ENCODE peak calls at places on chromosomes 4 and X, in seven cellular contexts. C is GM12864, G is foreskin fibroblast, K is mesendoderm, L is brain microvascular endothelial cell, A is neuronal stem cell, S is cardiac muscle cell. I is an unnamed sample.

GRCh38 chr4:95675623-95676022 is 126.8 kb upstream of the UNC5C start:
- DNase-seq in C (no peak), G (no peak), K (no peak), L (no peak), A (no peak), S (no peak), I (no peak)

GRCh38 chrX:124239324-124239723 is 93.1 kb upstream of the TEX13D start:
- DNase-seq in C (no peak), G (no peak), K (no peak), L (no peak), A (no peak), S (no peak), I (no peak)

GRCh38 chr4:69060651-69061308 is 35.5 kb upstream of the UGT2B7 start:
- DNase-seq in C (no peak), G (peak), K (peak), L (no peak), A (no peak), S (no peak), I (no peak)

GRCh38 chr4:174983128-174983750 is 65.1 kb downstream of the ADAM29 start:
- DNase-seq in C (no peak), G (no peak), K (no peak), L (no peak), A (peak), S (no peak), I (no peak)

GRCh38 chrX:43510194-43510593 is 145.9 kb upstream of the MAOA start:
- DNase-seq in C (no peak), G (no peak), K (no peak), L (no peak), A (no peak), S (no peak), I (no peak)

GRCh38 chrX:84108589-84108988 is 79.4 kb downstream of the RPS6KA6 start:
- DNase-seq in C (no peak), G (no peak), K (no peak), L (no peak), A (no peak), S (no peak), I (no peak)

GRCh38 chrX:2348225-2348624 is 152.6 kb downstream of the DHRSX start:
- DNase-seq in C (no peak), G (no peak), K (no peak), L (no peak), A (peak), S (no peak), I (no peak)

GRCh38 chr4:101145081-101145480 is 202.2 kb downstream of the PPP3CA start:
- DNase-seq in C (no peak), G (no peak), K (no peak), L (no peak), A (no peak), S (no peak), I (no peak)

GRCh38 chr4:70915048-70915815 is 13.1 kb downstream of the MOB1B start:
- DNase-seq in C (no peak), G (peak), K (no peak), L (peak), A (no peak), S (no peak), I (no peak)

GRCh38 chr4:79526970-79527565 is 119.0 kb upstream of the GK2 start:
- DNase-seq in C (no peak), G (no peak), K (no peak), L (no peak), A (no peak), S (no peak), I (no peak)
- H3K4me3 ChIP-seq in C (no peak), G (no peak), K (no peak), L (no peak), A (no peak), S (no peak), I (no peak)

DNA sequence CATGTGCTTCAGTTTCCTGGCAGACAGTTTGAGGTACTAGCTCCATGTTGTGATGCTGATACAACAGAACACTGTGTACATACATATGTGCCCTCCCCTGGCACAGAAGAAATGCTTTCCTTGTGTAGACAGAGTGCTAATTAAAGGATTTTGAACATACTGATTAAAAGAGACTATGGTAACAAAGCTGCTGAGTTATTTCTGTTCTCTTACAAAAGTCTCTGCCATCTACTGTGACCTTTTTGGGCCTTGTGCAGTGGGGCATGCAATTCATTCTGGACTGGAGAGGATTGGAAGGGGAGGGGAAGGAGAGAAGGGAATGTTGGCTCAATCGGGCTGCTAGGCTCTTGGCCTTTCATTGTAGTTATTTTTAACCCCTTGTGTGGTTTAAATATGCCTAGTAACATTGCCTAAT is 6.0 kb downstream of the PDLIM5 start:
- DNase-seq in C (no peak), G (no peak), K (no peak), L (no peak), A (peak), S (peak), I (peak)
- H3K4me3 ChIP-seq in C (no peak), G (no peak), K (no peak), L (no peak), A (no peak), S (peak), I (no peak)

GRCh38 chr4:169311643-169312365 is 41.0 kb upstream of the SH3RF1 start:
- DNase-seq in C (no peak), G (peak), K (peak), L (peak), A (peak), S (peak), I (peak)

GRCh38 chr4:169313732-169314131 is 43.0 kb upstream of the SH3RF1 start:
- DNase-seq in C (no peak), G (no peak), K (no peak), L (no peak), A (no peak), S (no peak), I (no peak)

GRCh38 chr4:169315530-169316306 is 45.0 kb upstream of the SH3RF1 start:
- DNase-seq in C (no peak), G (peak), K (peak), L (peak), A (no peak), S (peak), I (no peak)

GRCh38 chr4:169312690-169313422 is 42.1 kb upstream of the SH3RF1 start:
- DNase-seq in C (no peak), G (no peak), K (no peak), L (no peak), A (no peak), S (no peak), I (no peak)

GRCh38 chr4:169314906-169315305 is 44.1 kb upstream of the SH3RF1 start:
- DNase-seq in C (no peak), G (peak), K (no peak), L (peak), A (no peak), S (peak), I (no peak)
- H3K4me3 ChIP-seq in C (no peak), G (no peak), K (no peak), L (no peak), A (no peak), S (no peak), I (no peak)

DNA sequence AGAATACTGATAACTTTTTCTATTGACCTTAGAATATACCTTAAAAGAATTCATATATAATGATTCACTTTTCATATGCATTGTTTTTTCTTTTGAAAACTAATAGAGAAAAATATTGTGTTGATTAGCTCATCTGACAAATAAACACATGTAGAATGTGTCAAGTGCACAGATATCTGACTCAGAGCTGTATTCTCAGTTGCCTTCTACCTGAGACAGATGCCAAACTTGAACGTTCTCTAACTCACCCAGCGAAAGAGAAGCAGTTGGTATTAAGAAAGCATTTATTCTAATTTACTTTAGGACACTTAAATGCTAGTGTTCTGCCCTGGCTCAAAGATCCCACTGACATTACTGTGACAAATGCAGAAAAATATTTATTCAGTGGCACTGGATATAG is 28.1 kb downstream of the USP53 start:
- DNase-seq in C (no peak), G (no peak), K (no peak), L (no peak), A (no peak), S (no peak), I (no peak)
- H3K4me3 ChIP-seq in C (no peak), G (no peak), K (no peak), L (no peak), A (no peak), S (no peak), I (no peak)

DNA sequence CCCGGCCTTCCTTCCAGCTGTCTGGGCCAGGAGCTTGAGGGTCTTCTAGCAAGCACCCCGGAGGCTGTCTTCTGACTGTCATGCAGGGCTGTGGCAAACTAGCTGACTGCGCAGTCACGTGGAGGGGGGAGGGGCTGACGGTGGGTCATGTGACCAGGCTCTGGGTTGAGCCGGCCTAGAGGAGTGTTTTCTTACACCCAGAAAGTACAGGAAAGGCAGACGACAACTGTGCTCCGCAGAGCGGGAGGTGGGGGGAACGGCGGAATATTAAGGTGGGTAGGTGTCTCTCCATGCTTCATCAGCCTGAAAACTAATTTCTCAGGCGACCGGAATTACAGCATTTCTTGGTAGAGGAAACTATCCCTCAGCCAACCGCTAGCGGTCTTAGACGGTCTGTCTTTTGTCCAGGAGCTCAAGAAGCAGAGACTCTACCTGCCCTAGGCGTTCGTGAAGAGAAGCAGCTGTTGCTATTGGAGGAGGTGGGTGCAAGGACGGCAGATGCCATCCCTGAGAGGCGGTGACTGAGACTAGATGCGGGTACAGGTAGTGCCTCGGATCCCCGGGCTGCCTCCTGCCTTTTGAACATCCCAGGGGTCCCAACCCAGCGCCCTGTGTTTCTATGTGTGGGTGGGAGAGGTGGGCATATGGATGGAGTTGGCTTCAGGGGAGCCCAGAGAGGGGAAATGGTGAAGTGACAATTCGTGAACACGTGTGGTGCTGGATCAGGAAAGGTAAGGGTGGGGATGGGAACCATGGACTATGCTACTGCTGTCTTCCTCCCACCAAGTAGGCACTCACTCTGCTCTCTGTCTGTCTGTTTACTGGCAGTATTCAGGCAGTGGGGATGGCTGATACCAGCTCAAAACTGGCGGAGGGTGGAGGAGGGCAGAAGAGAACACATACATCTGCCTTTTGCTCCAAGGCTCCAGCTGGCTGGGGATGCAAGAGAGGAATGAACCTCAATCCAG is 8.8 kb downstream of the GPRASP1 start:
- DNase-seq in C (peak), G (peak), K (peak), L (peak), A (peak), S (peak), I (peak)
- H3K4me3 ChIP-seq in C (peak), G (peak), K (peak), L (peak), A (peak), S (peak), I (peak)

GRCh38 chr4:80268081-80268823 is 1.8 kb downstream of the FGF5 start:
- DNase-seq in C (no peak), G (peak), K (peak), L (peak), A (no peak), S (peak), I (peak)

GRCh38 chr4:80266902-80267380 is 477 bp downstream of the FGF5 start:
- DNase-seq in C (no peak), G (peak), K (peak), L (peak), A (no peak), S (peak), I (peak)

GRCh38 chr4:80265571-80266266 is 745 bp upstream of the FGF5 start:
- DNase-seq in C (no peak), G (peak), K (peak), L (peak), A (no peak), S (peak), I (peak)

GRCh38 chr4:80264825-80265224 is 1.6 kb upstream of the FGF5 start:
- DNase-seq in C (no peak), G (peak), K (no peak), L (no peak), A (no peak), S (no peak), I (no peak)

DNA sequence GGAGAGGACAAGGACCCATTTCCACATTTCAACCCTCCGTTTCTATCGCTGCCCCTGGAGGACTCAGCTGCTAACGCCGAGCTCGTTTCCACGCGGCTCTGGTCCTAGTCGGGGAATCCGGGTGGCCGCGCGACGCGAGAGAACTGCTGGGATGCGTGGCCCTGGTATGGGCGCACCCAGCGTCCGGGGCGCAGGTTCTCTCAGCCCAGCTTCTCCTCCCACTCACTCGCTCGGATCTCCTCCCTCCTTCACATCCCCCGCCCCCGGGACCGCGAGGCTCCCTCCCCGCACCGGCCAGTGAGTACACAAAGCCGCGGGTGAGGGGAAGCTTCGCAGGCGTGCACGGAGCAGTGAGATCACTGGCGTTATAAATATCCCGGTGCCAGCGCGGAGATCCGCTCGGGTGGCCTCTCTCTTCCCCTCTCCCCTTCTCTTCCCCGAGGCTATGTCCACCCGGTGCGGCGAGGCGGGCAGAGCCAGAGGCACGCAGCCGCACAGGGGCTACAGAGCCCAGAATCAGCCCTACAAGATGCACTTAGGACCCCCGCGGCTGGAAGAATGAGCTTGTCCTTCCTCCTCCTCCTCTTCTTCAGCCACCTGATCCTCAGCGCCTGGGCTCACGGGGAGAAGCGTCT is at the start of gene FGF5:
- DNase-seq in C (no peak), G (peak), K (peak), L (peak), A (peak), S (peak), I (peak)
- H3K4me3 ChIP-seq in C (peak), G (peak), K (peak), L (peak), A (peak), S (peak), I (peak)

DNA sequence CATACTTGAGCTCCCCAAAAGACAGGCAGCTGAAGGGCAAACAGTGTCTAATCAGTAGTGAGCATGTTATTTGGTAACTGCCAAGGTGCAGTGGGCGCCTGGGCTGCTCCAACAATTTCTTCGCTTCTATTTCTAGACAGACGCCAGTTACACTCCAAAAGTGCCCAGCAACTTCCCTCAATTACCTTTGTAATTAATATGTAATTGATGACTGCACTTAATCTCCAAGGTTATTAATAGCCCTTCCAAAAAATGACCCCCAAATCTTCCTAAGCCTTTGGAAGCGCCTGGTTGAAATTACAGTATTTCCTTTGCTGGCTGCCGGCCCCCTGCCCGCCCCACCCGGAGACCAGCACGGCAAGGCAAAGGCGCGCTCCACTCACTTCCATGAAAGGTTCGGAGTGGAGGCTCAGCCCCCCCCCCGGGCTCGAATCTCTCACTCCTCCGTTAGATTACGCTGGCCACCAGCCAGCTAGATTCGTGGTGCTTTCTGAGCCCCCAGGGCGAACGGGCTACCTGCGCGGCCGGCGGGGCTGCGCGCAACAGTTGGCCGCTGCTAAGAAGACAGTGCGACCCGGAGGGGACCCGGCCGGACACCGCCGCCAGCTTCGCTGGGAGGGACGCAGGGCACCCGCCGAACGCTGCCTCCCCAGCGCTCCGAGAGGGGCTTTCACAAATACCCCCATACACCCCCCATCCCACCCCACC is 1.9 kb downstream of the GPC4 start:
- DNase-seq in C (no peak), G (peak), K (no peak), L (no peak), A (no peak), S (peak), I (peak)
- H3K4me3 ChIP-seq in C (no peak), G (no peak), K (peak), L (peak), A (peak), S (peak), I (peak)

GRCh38 chr4:146639414-146639814 is 721 bp downstream of the POU4F2 start:
- DNase-seq in C (no peak), G (no peak), K (no peak), L (no peak), A (no peak), S (no peak), I (no peak)
- H3K4me3 ChIP-seq in C (no peak), G (no peak), K (no peak), L (no peak), A (no peak), S (peak), I (peak)

GRCh38 chr4:73853718-73854473 is 800 bp downstream of the PF4V1 start:
- DNase-seq in C (no peak), G (no peak), K (no peak), L (no peak), A (no peak), S (no peak), I (no peak)

GRCh38 chr4:73855406-73855805 is 2.3 kb downstream of the PF4V1 start:
- DNase-seq in C (no peak), G (no peak), K (peak), L (no peak), A (no peak), S (no peak), I (no peak)

GRCh38 chr4:73851293-73851692 is 1.8 kb upstream of the PF4V1 start:
- DNase-seq in C (no peak), G (no peak), K (no peak), L (no peak), A (no peak), S (no peak), I (no peak)

GRCh38 chr4:73852771-73853170 is 325 bp upstream of the PF4V1 start:
- DNase-seq in C (no peak), G (no peak), K (no peak), L (no peak), A (no peak), S (no peak), I (no peak)

DNA sequence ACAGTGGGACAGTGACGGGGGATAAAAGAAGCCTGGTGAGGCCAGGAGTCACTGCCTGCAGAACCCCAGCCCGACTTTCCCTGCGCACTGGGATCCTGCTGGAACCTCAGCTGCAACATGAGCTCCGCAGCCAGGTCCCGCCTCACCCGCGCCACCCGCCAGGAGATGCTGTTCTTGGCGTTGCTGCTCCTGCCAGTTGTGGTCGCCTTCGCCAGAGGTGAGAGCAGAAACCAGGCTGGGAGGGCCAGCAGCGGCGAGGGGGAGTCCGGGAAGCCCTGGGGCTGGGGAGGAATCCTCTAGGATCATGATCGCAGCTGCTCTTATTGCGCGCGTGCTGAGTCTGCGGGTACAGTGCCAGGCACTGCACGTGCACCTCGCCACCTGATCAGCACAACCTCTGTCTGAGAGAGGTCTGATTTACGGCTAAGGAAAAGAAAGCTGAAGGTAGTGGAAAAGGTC is at the start of gene PF4V1:
- DNase-seq in C (no peak), G (peak), K (peak), L (no peak), A (no peak), S (peak), I (peak)
- H3K4me3 ChIP-seq in C (no peak), G (peak), K (no peak), L (peak), A (no peak), S (no peak), I (peak)

GRCh38 chr4:159267023-159267939 is 164.4 kb downstream of the RAPGEF2 start:
- DNase-seq in C (no peak), G (peak), K (no peak), L (no peak), A (no peak), S (peak), I (no peak)
- H3K4me3 ChIP-seq in C (peak), G (no peak), K (no peak), L (peak), A (peak), S (no peak), I (no peak)